ENCODE peak calls at places on chromosomes 7 and 10, in five cellular contexts. D is CD4-positive, alpha-beta T cell; B is activated effector memory CD4-positive, alpha-beta T cell treated with anti-CD3 and anti-CD28 coated beads, Interleukin-2, amount 50 U/mL, for 16 hours; P is HCT116; Y is naive thymus-derived CD4-positive, alpha-beta T cell. T is an unnamed sample.

GRCh38 chr7:30880090-30880704 is 31.5 kb upstream of the AQP1 start:
- DNase-seq in D (no peak), B (no peak), P (no peak), Y (no peak), T (no peak)

GRCh38 chr7:90266808-90267207 is 21.8 kb downstream of the CFAP69 start:
- DNase-seq in D (no peak), B (no peak), P (no peak), Y (no peak), T (no peak)

GRCh38 chr10:98855403-98856189 is 380.1 kb downstream of the HPSE2 start:
- DNase-seq in D (no peak), B (no peak), P (no peak), Y (no peak), T (no peak)

GRCh38 chr10:86312701-86313270 is 53.8 kb downstream of the GRID1 start:
- DNase-seq in D (no peak), B (peak), P (no peak), Y (no peak), T (no peak)

GRCh38 chr7:23462846-23463245 is 7.4 kb downstream of the IGF2BP3 start:
- DNase-seq in D (no peak), B (no peak), P (no peak), Y (no peak), T (no peak)

GRCh38 chr10:77325233-77325537 is 312.4 kb downstream of the KCNMA1 start:
- DNase-seq in D (no peak), B (no peak), P (no peak), Y (no peak), T (no peak)

GRCh38 chr10:70923696-70924095 is 35.3 kb upstream of the PCBD1 start:
- DNase-seq in D (no peak), B (no peak), P (no peak), Y (no peak), T (no peak)

GRCh38 chr10:21727452-21728168 is 193.6 kb downstream of the MLLT10 start:
- DNase-seq in D (no peak), B (no peak), P (no peak), Y (no peak), T (no peak)

GRCh38 chr7:23712368-23713284 is 2.6 kb downstream of the STK31 start:
- DNase-seq in D (no peak), B (no peak), P (peak), Y (peak), T (peak)

GRCh38 chr7:123410273-123410928 is 124.0 kb downstream of the IQUB start:
- DNase-seq in D (no peak), B (no peak), P (no peak), Y (no peak), T (peak)

GRCh38 chr10:124149681-124150080 is 56.3 kb upstream of the CHST15 start:
- DNase-seq in D (no peak), B (no peak), P (no peak), Y (no peak), T (no peak)

GRCh38 chr7:158110661-158111555 is 476.7 kb downstream of the PTPRN2 start:
- DNase-seq in D (no peak), B (no peak), P (no peak), Y (no peak), T (no peak)

GRCh38 chr10:96228408-96229019 is 42.9 kb downstream of the BLNK start:
- DNase-seq in D (no peak), B (no peak), P (no peak), Y (no peak), T (no peak)

GRCh38 chr7:106021211-106022067 is 58.4 kb downstream of the CDHR3 start:
- DNase-seq in D (no peak), B (no peak), P (no peak), Y (no peak), T (no peak)

GRCh38 chr7:128913856-128914565 is 3.5 kb upstream of the KCP start:
- DNase-seq in D (no peak), B (peak), P (no peak), Y (no peak), T (no peak)

GRCh38 chr7:74474271-74474865 is 20.7 kb downstream of the GTF2IRD1 start:
- DNase-seq in D (no peak), B (no peak), P (no peak), Y (no peak), T (no peak)

GRCh38 chr10:58608826-58609225 is 96.2 kb downstream of the BICC1 start:
- DNase-seq in D (no peak), B (no peak), P (no peak), Y (no peak), T (no peak)

GRCh38 chr10:132685921-132686680 is 99.8 kb downstream of the NKX6-2 start:
- DNase-seq in D (no peak), B (peak), P (no peak), Y (no peak), T (no peak)

GRCh38 chr10:114077347-114077746 is 33.7 kb downstream of the ADRB1 start:
- DNase-seq in D (no peak), B (no peak), P (no peak), Y (no peak), T (no peak)

GRCh38 chr7:135645296-135645904 is 16.9 kb upstream of the STMP1 start:
- DNase-seq in D (no peak), B (no peak), P (peak), Y (peak), T (peak)

GRCh38 chr10:91415816-91416215 is 5.7 kb downstream of the HECTD2 start:
- DNase-seq in D (no peak), B (no peak), P (no peak), Y (no peak), T (no peak)

GRCh38 chr10:87646920-87647319 is 12.8 kb upstream of the PAPSS2 start:
- DNase-seq in D (no peak), B (no peak), P (no peak), Y (no peak), T (no peak)

T was measured in RWPE1.